ENCODE peak calls at places on chromosomes 4 and X, in ten cellular contexts. W, Z, V, D, G, T, Q, X, Y and S are unnamed samples.

GRCh38 chrX:3712080-3712869 is 1.2 kb downstream of the PRKX start:
- DNase-seq in W (peak), Z (peak), V (no peak), D (no peak), G (no peak), T (no peak), Q (no peak), X (no peak), Y (peak), S (peak)

GRCh38 chr4:28555851-28556250 is 1695.2 kb downstream of the STIM2 start:
- DNase-seq in W (no peak), Z (peak), V (no peak), D (no peak), G (no peak), T (no peak), Q (no peak), X (no peak), Y (no peak), S (peak)

GRCh38 chr4:140092094-140092820 is 61.7 kb downstream of the MAML3 start:
- DNase-seq in W (peak), Z (no peak), V (no peak), D (no peak), G (peak), T (no peak), Q (peak), X (no peak), Y (peak), S (no peak)

GRCh38 chr4:136392576-136392975 is 1139.7 kb downstream of the PCDH18 start:
- DNase-seq in W (no peak), Z (no peak), V (no peak), D (no peak), G (no peak), T (no peak), Q (no peak), X (no peak), Y (no peak), S (peak)

GRCh38 chr4:137861682-137862081 is 329.4 kb upstream of the PCDH18 start:
- DNase-seq in W (no peak), Z (peak), V (no peak), D (no peak), G (no peak), T (no peak), Q (peak), X (no peak), Y (no peak), S (peak)

GRCh38 chr4:123699823-123700822 is 303.5 kb downstream of the SPRY1 start:
- DNase-seq in W (peak), Z (peak), V (no peak), D (no peak), G (no peak), T (no peak), Q (no peak), X (no peak), Y (no peak), S (peak)

GRCh38 chrX:101764538-101764937 is 104.9 kb upstream of the ARMCX2 start:
- DNase-seq in W (no peak), Z (no peak), V (no peak), D (no peak), G (no peak), T (no peak), Q (peak), X (no peak), Y (no peak), S (no peak)

GRCh38 chrX:16870861-16871584 is 861 bp upstream of the RBBP7 start:
- DNase-seq in W (peak), Z (peak), V (no peak), D (no peak), G (no peak), T (no peak), Q (peak), X (no peak), Y (peak), S (no peak)

GRCh38 chrX:13239272-13239671 is 80.6 kb downstream of the ATXN3L start:
- DNase-seq in W (no peak), Z (no peak), V (no peak), D (no peak), G (no peak), T (no peak), Q (no peak), X (no peak), Y (no peak), S (no peak)